ENCODE peak calls at places on chromosomes 3 and 15, in nine cellular contexts. U, B, A, L, C, N, H, F and E are unnamed samples.

GRCh38 chr3:177852001-177852400 is 654.7 kb upstream of the TBL1XR1 start:
- DNase-seq in U (no peak), B (no peak), A (no peak), L (peak; percentile 83), C (no peak), N (no peak), H (no peak), F (no peak), E (no peak)

GRCh38 chr15:53209396-53210042 is 419.4 kb upstream of the ONECUT1 start:
- DNase-seq in U (no peak), B (no peak), A (no peak), L (no peak), C (no peak), N (no peak), H (no peak), F (no peak), E (no peak)

GRCh38 chr3:28028554-28028953 is 212.9 kb upstream of the CMC1 start:
- DNase-seq in U (no peak), B (no peak), A (no peak), L (no peak), C (no peak), N (no peak), H (no peak), F (no peak), E (no peak)

GRCh38 chr3:127145266-127145665 is 47.7 kb upstream of the PRR23E start:
- DNase-seq in U (no peak), B (no peak), A (no peak), L (no peak), C (no peak), N (no peak), H (no peak), F (no peak), E (no peak)

GRCh38 chr15:43799945-43800285 is at the start of gene SERINC4:
- DNase-seq in U (no peak), B (peak; percentile 73), A (no peak), L (no peak), C (no peak), N (no peak), H (no peak), F (no peak), E (no peak)

GRCh38 chr3:8311321-8311720 is 190.3 kb upstream of the LMCD1 start:
- DNase-seq in U (no peak), B (no peak), A (no peak), L (no peak), C (no peak), N (no peak), H (no peak), F (no peak), E (no peak)

GRCh38 chr3:49805884-49806701 is 3.0 kb downstream of the INKA1 start:
- DNase-seq in U (peak; percentile 55), B (no peak), A (peak; percentile 68), L (no peak), C (no peak), N (peak; percentile 10), H (no peak), F (no peak), E (no peak)

GRCh38 chr15:50182233-50183013 is 427 bp downstream of the SLC27A2 start:
- DNase-seq in U (no peak), B (peak; percentile 14), A (peak; percentile 51), L (peak; percentile 33), C (peak; percentile 78), N (peak; percentile 42), H (no peak), F (peak; percentile 36), E (no peak)

GRCh38 chr3:129027544-129027880 is 26.4 kb downstream of the EFCC1 start:
- DNase-seq in U (no peak), B (no peak), A (no peak), L (no peak), C (no peak), N (no peak), H (no peak), F (no peak), E (no peak)

GRCh38 chr3:194573680-194574437 is 59.4 kb downstream of the TMEM44 start:
- DNase-seq in U (peak; percentile 50), B (peak; percentile 29), A (peak; percentile 68), L (peak; percentile 58), C (no peak), N (peak; percentile 43), H (peak; percentile 37), F (peak; percentile 12), E (no peak)

GRCh38 chr3:171833006-171833405 is 10.1 kb upstream of the TMEM212 start:
- DNase-seq in U (no peak), B (no peak), A (no peak), L (no peak), C (no peak), N (no peak), H (no peak), F (no peak), E (no peak)

GRCh38 chr3:72782521-72782920 is 65.7 kb downstream of the SHQ1 start:
- DNase-seq in U (no peak), B (no peak), A (no peak), L (no peak), C (no peak), N (no peak), H (no peak), F (no peak), E (no peak)

GRCh38 chr15:64749999-64750657 is 25.3 kb downstream of the RBPMS2 start:
- DNase-seq in U (no peak), B (peak; percentile 66), A (peak; percentile 84), L (peak; percentile 7), C (no peak), N (no peak), H (no peak), F (peak; percentile 20), E (no peak)

GRCh38 chr3:194485876-194486539 is 794 bp downstream of the ATP13A3 start:
- DNase-seq in U (peak; percentile 42), B (no peak), A (no peak), L (peak; percentile 48), C (peak; percentile 78), N (peak; percentile 65), H (no peak), F (peak; percentile 43), E (no peak)

GRCh38 chr3:166606988-166607387 is 769.8 kb upstream of the BCHE start:
- DNase-seq in U (no peak), B (no peak), A (no peak), L (no peak), C (no peak), N (no peak), H (no peak), F (no peak), E (no peak)

GRCh38 chr15:69980311-69981059 is 117.2 kb downstream of the TLE3 start:
- DNase-seq in U (no peak), B (no peak), A (no peak), L (no peak), C (peak; percentile 57), N (no peak), H (no peak), F (no peak), E (no peak)

GRCh38 chr15:61063875-61064320 is 165.2 kb downstream of the RORA start:
- DNase-seq in U (no peak), B (no peak), A (no peak), L (no peak), C (no peak), N (no peak), H (no peak), F (peak; percentile 71), E (no peak)

GRCh38 chr3:119779731-119780383 is 2.0 kb upstream of the NR1I2 start:
- DNase-seq in U (no peak), B (no peak), A (no peak), L (no peak), C (no peak), N (no peak), H (no peak), F (no peak), E (no peak)

GRCh38 chr3:121736112-121736511 is 13.4 kb downstream of the GOLGB1 start:
- DNase-seq in U (no peak), B (no peak), A (no peak), L (peak; percentile 74), C (no peak), N (no peak), H (no peak), F (no peak), E (no peak)

GRCh38 chr3:11007534-11007933 is 15.0 kb downstream of the SLC6A1 start:
- DNase-seq in U (no peak), B (peak; percentile 23), A (peak; percentile 86), L (no peak), C (no peak), N (no peak), H (no peak), F (no peak), E (no peak)

GRCh38 chr3:58334013-58334321 is 1.3 kb downstream of the PXK start:
- DNase-seq in U (peak; percentile 32), B (no peak), A (no peak), L (no peak), C (no peak), N (no peak), H (no peak), F (peak; percentile 21), E (no peak)

GRCh38 chr3:151037746-151038145 is 47.7 kb upstream of the MED12L start:
- DNase-seq in U (no peak), B (no peak), A (no peak), L (peak; percentile 94), C (no peak), N (no peak), H (no peak), F (no peak), E (no peak)

GRCh38 chr3:115823083-115823482 is 199.8 kb downstream of the GAP43 start:
- DNase-seq in U (no peak), B (no peak), A (no peak), L (no peak), C (no peak), N (no peak), H (no peak), F (no peak), E (no peak)

GRCh38 chr3:43296565-43296964 is 10.2 kb downstream of the SNRK start:
- DNase-seq in U (peak; percentile 42), B (no peak), A (no peak), L (peak; percentile 60), C (no peak), N (peak; percentile 39), H (no peak), F (no peak), E (peak; percentile 65)

GRCh38 chr15:66078196-66078928 is 175.2 kb downstream of the MEGF11 start:
- DNase-seq in U (no peak), B (no peak), A (no peak), L (no peak), C (peak; percentile 65), N (no peak), H (no peak), F (peak; percentile 93), E (no peak)

GRCh38 chr15:40286061-40286532 is 3.2 kb upstream of the ANKRD63 start:
- DNase-seq in U (peak; percentile 79), B (no peak), A (no peak), L (no peak), C (no peak), N (no peak), H (no peak), F (no peak), E (no peak)

GRCh38 chr3:168024537-168024941 is 71.2 kb downstream of the GOLIM4 start:
- DNase-seq in U (no peak), B (no peak), A (no peak), L (peak; percentile 86), C (no peak), N (no peak), H (no peak), F (no peak), E (no peak)

GRCh38 chr3:125087768-125088391 is 32.1 kb upstream of the HEG1 start:
- DNase-seq in U (no peak), B (peak; percentile 41), A (no peak), L (peak; percentile 56), C (no peak), N (no peak), H (no peak), F (no peak), E (no peak)

GRCh38 chr3:64417816-64418215 is 192.6 kb upstream of the PRICKLE2 start:
- DNase-seq in U (no peak), B (peak; percentile 84), A (no peak), L (peak; percentile 87), C (no peak), N (no peak), H (no peak), F (no peak), E (no peak)

GRCh38 chr15:26807517-26808427 is 34.9 kb upstream of the GABRB3 start:
- DNase-seq in U (no peak), B (no peak), A (no peak), L (no peak), C (no peak), N (no peak), H (no peak), F (no peak), E (no peak)

GRCh38 chr15:64634020-64634419 is 141.4 kb downstream of the RBPMS2 start:
- DNase-seq in U (no peak), B (no peak), A (no peak), L (no peak), C (no peak), N (no peak), H (no peak), F (no peak), E (no peak)